ENCODE peak calls at places on chromosomes 6 and 20, in seven cellular contexts. One of them, this sample, is unnamed. For H3K36me3, the result is how much of the 10 kb centered on the place peaks cover.

GRCh38 chr6:127078669-127079068 is 39.8 kb upstream of the RSPO3 start:
- DNase-seq in HCT116: no peak
- DNase-seq in K562: no peak
- DNase-seq in SK-N-SH: no peak
- DNase-seq in HepG2: no peak
- DNase-seq in H1: no peak
- DNase-seq in GM12878: no peak
- DNase-seq in this sample: no peak

GRCh38 chr6:69973763-69974162 is 107.4 kb downstream of the COL19A1 start:
- DNase-seq in HCT116: no peak
- DNase-seq in K562: no peak
- DNase-seq in SK-N-SH: no peak
- DNase-seq in HepG2: no peak
- DNase-seq in H1: no peak
- DNase-seq in GM12878: no peak
- DNase-seq in this sample: no peak

GRCh38 chr6:121297699-121298098 is 36.6 kb downstream of the TBC1D32 start:
- DNase-seq in HCT116: no peak
- DNase-seq in K562: no peak
- DNase-seq in SK-N-SH: no peak
- DNase-seq in HepG2: no peak
- DNase-seq in H1: no peak
- DNase-seq in GM12878: no peak
- DNase-seq in this sample: no peak

GRCh38 chr6:43609402-43609801 is 19.7 kb downstream of the GTPBP2 start:
- DNase-seq in HCT116: no peak
- DNase-seq in K562: no peak
- DNase-seq in SK-N-SH: no peak
- DNase-seq in HepG2: no peak
- DNase-seq in H1: no peak
- DNase-seq in GM12878: no peak
- DNase-seq in this sample: no peak

GRCh38 chr6:151213352-151213751 is 26.4 kb upstream of the AKAP12 start:
- DNase-seq in HCT116: no peak
- DNase-seq in K562: no peak
- DNase-seq in SK-N-SH: no peak
- DNase-seq in HepG2: no peak
- DNase-seq in H1: no peak
- DNase-seq in GM12878: no peak
- DNase-seq in this sample: no peak

GRCh38 chr20:57310821-57311514 is 18.6 kb upstream of the SPO11 start:
- DNase-seq in HCT116: no peak
- DNase-seq in K562: no peak
- DNase-seq in SK-N-SH: no peak
- DNase-seq in HepG2: no peak
- DNase-seq in H1: no peak
- DNase-seq in GM12878: no peak
- DNase-seq in this sample: no peak

GRCh38 chr20:58718121-58718563 is 25.5 kb downstream of the NPEPL1 start:
- DNase-seq in HCT116: no peak
- DNase-seq in K562: no peak
- DNase-seq in SK-N-SH: peak
- DNase-seq in HepG2: no peak
- DNase-seq in H1: no peak
- DNase-seq in GM12878: no peak
- DNase-seq in this sample: no peak

GRCh38 chr20:7003598-7003997 is 236.1 kb downstream of the BMP2 start:
- DNase-seq in HCT116: no peak
- DNase-seq in K562: no peak
- DNase-seq in SK-N-SH: no peak
- DNase-seq in HepG2: no peak
- DNase-seq in H1: no peak
- DNase-seq in GM12878: no peak
- DNase-seq in this sample: peak

GRCh38 chr6:4170297-4170696 is 34.9 kb upstream of the ECI2 start:
- DNase-seq in HCT116: no peak
- DNase-seq in K562: no peak
- DNase-seq in SK-N-SH: no peak
- DNase-seq in HepG2: no peak
- DNase-seq in H1: no peak
- DNase-seq in GM12878: no peak
- DNase-seq in this sample: no peak

GRCh38 chr6:11033825-11034224 is 10.3 kb downstream of the ELOVL2 start:
- DNase-seq in HCT116: no peak
- DNase-seq in K562: no peak
- DNase-seq in SK-N-SH: no peak
- DNase-seq in HepG2: no peak
- DNase-seq in H1: no peak
- DNase-seq in GM12878: no peak
- DNase-seq in this sample: no peak

GRCh38 chr6:49933526-49933925 is 30.4 kb downstream of the DEFB114 start:
- DNase-seq in HCT116: no peak
- DNase-seq in K562: no peak
- DNase-seq in SK-N-SH: no peak
- DNase-seq in HepG2: no peak
- DNase-seq in H1: no peak
- DNase-seq in GM12878: no peak
- DNase-seq in this sample: no peak

GRCh38 chr6:159107451-159108260 is 61.5 kb upstream of the FNDC1 start:
- DNase-seq in HCT116: no peak
- DNase-seq in K562: no peak
- DNase-seq in SK-N-SH: no peak
- DNase-seq in HepG2: no peak
- DNase-seq in H1: no peak
- DNase-seq in GM12878: no peak
- DNase-seq in this sample: no peak
- H3K27ac ChIP-seq in HCT116: no peak
- H3K27ac ChIP-seq in K562: no peak
- H3K27ac ChIP-seq in SK-N-SH: no peak
- H3K27ac ChIP-seq in HepG2: no peak
- H3K27ac ChIP-seq in H1: no peak
- H3K27ac ChIP-seq in GM12878: peak
- H3K27ac ChIP-seq in this sample: no peak

GRCh38 chr6:74041420-74041819 is 345.4 kb downstream of the CD109 start:
- DNase-seq in HCT116: no peak
- DNase-seq in K562: no peak
- DNase-seq in SK-N-SH: no peak
- DNase-seq in HepG2: no peak
- DNase-seq in H1: peak
- DNase-seq in GM12878: no peak
- DNase-seq in this sample: no peak
- TF ChIP-seq MAX in HCT116: no peak
- TF ChIP-seq MAX in K562: no peak
- TF ChIP-seq MAX in SK-N-SH: no peak
- TF ChIP-seq MAX in HepG2: no peak
- TF ChIP-seq MAX in H1: no peak
- TF ChIP-seq MAX in GM12878: no peak
- TF ChIP-seq MAX in this sample: no peak

GRCh38 chr20:45378191-45378590 is at the start of gene TP53TG5:
- DNase-seq in HCT116: no peak
- DNase-seq in K562: no peak
- DNase-seq in SK-N-SH: no peak
- DNase-seq in HepG2: no peak
- DNase-seq in H1: no peak
- DNase-seq in GM12878: no peak
- DNase-seq in this sample: no peak
- H3K36me3 ChIP-seq in HCT116: under half
- H3K36me3 ChIP-seq in K562: under half
- H3K36me3 ChIP-seq in SK-N-SH: under half
- H3K36me3 ChIP-seq in HepG2: under half
- H3K36me3 ChIP-seq in H1: under half
- H3K36me3 ChIP-seq in GM12878: under half
- H3K36me3 ChIP-seq in this sample: under half

DNA sequence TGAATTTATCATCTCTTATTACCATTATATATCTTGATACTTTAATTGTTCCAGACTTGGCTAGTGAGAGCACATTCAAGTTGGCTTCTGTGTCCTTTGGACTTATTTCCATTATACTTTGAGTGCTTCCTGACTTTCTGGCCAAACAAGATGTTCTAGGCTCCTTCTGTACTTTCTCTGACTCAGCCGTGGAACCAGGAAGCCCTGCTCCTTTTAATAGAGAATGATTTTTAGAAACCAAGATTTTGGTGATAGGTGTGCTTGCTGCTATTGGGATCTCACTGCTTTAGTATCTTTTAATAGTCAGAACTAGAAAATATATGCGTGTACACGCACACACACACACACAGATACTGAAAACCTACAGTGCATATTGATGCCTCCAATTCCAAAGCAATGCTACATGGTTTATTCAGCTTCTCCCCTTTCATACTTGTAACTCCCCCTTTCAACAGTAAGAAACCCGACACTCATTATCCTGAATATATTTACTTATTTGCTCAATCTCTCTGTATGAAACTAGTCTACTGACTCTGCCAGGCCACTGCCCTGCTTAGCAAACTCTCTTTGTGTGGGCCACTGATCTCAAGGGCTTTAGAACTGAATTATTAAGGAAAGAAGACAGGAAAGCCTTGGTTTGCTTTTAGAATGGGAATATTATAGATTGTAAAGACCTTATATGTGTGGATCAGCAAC is 42.7 kb upstream of the EZR start:
- DNase-seq in HCT116: no peak
- DNase-seq in K562: no peak
- DNase-seq in SK-N-SH: no peak
- DNase-seq in HepG2: no peak
- DNase-seq in H1: no peak
- DNase-seq in GM12878: no peak
- DNase-seq in this sample: no peak
- H3K27ac ChIP-seq in HCT116: peak
- H3K27ac ChIP-seq in K562: no peak
- H3K27ac ChIP-seq in SK-N-SH: no peak
- H3K27ac ChIP-seq in HepG2: no peak
- H3K27ac ChIP-seq in H1: no peak
- H3K27ac ChIP-seq in GM12878: no peak
- H3K27ac ChIP-seq in this sample: no peak

DNA sequence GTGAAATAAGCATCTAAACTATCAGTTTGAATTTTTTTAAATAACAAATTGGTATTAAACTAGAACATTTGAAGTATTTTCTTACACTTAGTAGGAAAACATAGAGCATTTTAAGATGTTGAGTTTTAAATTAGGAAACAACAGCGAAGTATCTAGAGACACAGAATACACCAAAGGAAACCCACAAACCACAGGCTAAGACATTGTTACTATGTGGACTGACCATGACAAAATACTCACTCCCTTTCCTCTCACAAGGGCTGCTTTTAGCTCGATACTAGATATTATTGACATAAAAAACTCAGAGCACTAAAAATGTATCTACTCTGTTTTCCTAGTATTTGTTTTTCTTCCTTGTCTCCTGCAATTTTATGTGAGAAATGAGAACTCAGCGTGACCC is 266.0 kb upstream of the CITED2 start:
- DNase-seq in HCT116: no peak
- DNase-seq in K562: no peak
- DNase-seq in SK-N-SH: no peak
- DNase-seq in HepG2: no peak
- DNase-seq in H1: no peak
- DNase-seq in GM12878: peak
- DNase-seq in this sample: no peak
- TF ChIP-seq MAX in HCT116: no peak
- TF ChIP-seq MAX in K562: no peak
- TF ChIP-seq MAX in SK-N-SH: no peak
- TF ChIP-seq MAX in HepG2: no peak
- TF ChIP-seq MAX in H1: no peak
- TF ChIP-seq MAX in GM12878: no peak
- TF ChIP-seq MAX in this sample: no peak

DNA sequence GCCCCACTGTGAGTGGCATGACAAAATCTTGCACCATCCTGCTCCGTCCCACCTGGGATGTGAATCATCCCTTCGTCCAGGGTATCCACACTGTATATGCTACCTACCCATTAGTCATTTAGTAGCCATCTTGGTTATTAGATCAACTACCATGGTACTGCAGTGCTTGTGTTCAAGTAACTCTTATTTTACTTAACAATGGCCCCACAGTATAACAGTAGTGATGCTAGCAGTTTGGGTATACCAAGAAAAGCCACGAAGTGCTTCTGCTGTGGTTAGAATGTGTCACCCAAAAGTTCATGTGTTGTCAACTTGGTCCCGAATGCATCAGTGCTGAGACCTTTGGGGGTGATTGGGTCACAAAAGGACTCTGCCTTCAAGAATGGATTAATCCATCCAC is 11.7 kb downstream of the OSER1 start:
- DNase-seq in HCT116: no peak
- DNase-seq in K562: no peak
- DNase-seq in SK-N-SH: no peak
- DNase-seq in HepG2: no peak
- DNase-seq in H1: no peak
- DNase-seq in GM12878: no peak
- DNase-seq in this sample: no peak
- H3K36me3 ChIP-seq in HCT116: under half
- H3K36me3 ChIP-seq in K562: half or more
- H3K36me3 ChIP-seq in SK-N-SH: half or more
- H3K36me3 ChIP-seq in HepG2: under half
- H3K36me3 ChIP-seq in H1: half or more
- H3K36me3 ChIP-seq in GM12878: under half
- H3K36me3 ChIP-seq in this sample: under half

GRCh38 chr6:37187321-37188022 is 17.5 kb downstream of the PIM1 start:
- DNase-seq in HCT116: no peak
- DNase-seq in K562: peak
- DNase-seq in SK-N-SH: no peak
- DNase-seq in HepG2: no peak
- DNase-seq in H1: no peak
- DNase-seq in GM12878: no peak
- DNase-seq in this sample: no peak
- H3K27ac ChIP-seq in HCT116: no peak
- H3K27ac ChIP-seq in K562: peak
- H3K27ac ChIP-seq in SK-N-SH: no peak
- H3K27ac ChIP-seq in HepG2: no peak
- H3K27ac ChIP-seq in H1: no peak
- H3K27ac ChIP-seq in GM12878: no peak
- H3K27ac ChIP-seq in this sample: no peak

GRCh38 chr6:16413399-16413798 is 175.0 kb downstream of the GMPR start:
- DNase-seq in HCT116: no peak
- DNase-seq in K562: no peak
- DNase-seq in SK-N-SH: no peak
- DNase-seq in HepG2: no peak
- DNase-seq in H1: no peak
- DNase-seq in GM12878: no peak
- DNase-seq in this sample: no peak
- TF ChIP-seq MAX in HCT116: no peak
- TF ChIP-seq MAX in K562: no peak
- TF ChIP-seq MAX in SK-N-SH: no peak
- TF ChIP-seq MAX in HepG2: no peak
- TF ChIP-seq MAX in H1: no peak
- TF ChIP-seq MAX in GM12878: no peak
- TF ChIP-seq MAX in this sample: no peak

This sample was measured in endothelial cell of umbilical vein.